ENCODE peak calls at places on chromosome 1, in five cellular contexts. F is HS-27A, A is GM10248, X is aorta, J is NCI-H1417. O is an unnamed sample.

GRCh38 chr1:25253911-25254310 is 6.7 kb upstream of the RSRP1 start:
- DNase-seq in X (no peak), A (no peak), J (no peak), F (no peak), O (no peak)

GRCh38 chr1:78737241-78737640 is 87.6 kb downstream of the IFI44 start:
- DNase-seq in J (no peak), F (no peak), X (no peak), A (no peak), O (no peak)

GRCh38 chr1:10295471-10296085 is 85.2 kb downstream of the KIF1B start:
- DNase-seq in X (no peak), F (no peak), J (no peak), A (no peak), O (no peak)

GRCh38 chr1:36797761-36798160 is 236.6 kb downstream of the GRIK3 start:
- DNase-seq in A (no peak), X (no peak), F (no peak), J (no peak), O (no peak)

GRCh38 chr1:179003474-179004066 is 22.1 kb upstream of the FAM20B start:
- DNase-seq in A (no peak), J (no peak), F (no peak), X (no peak), O (no peak)

GRCh38 chr1:110477041-110477440 is 26.1 kb downstream of the PROK1 start:
- DNase-seq in F (peak; percentile 52), J (no peak), A (no peak), X (peak; percentile 57), O (peak; percentile 3)

GRCh38 chr1:31980835-31981782 is 32.6 kb upstream of the KHDRBS1 start:
- DNase-seq in F (no peak), J (no peak), A (peak; percentile 43), X (peak; percentile 6), O (peak; percentile 43)

GRCh38 chr1:36432616-36433015 is 17.6 kb downstream of the OSCP1 start:
- DNase-seq in F (no peak), A (no peak), X (no peak), J (no peak), O (no peak)

GRCh38 chr1:17587693-17588047 is 48.2 kb downstream of the ARHGEF10L start:
- DNase-seq in X (no peak), F (peak; percentile 73), J (no peak), A (no peak), O (no peak)